ENCODE peak calls at places on chromosomes 2 and 18, in ten cellular contexts. F is HCT116, H is ovary, B is breast epithelium, L is sigmoid colon, U is body of pancreas, C is stomach, J is H1, X is Peyer's patch, M is gastrocnemius medialis. O is an unnamed sample. For H3K4me1, the result is how much of the 10 kb centered on the place peaks cover.

GRCh38 chr2:234156326-234156725 is 105.8 kb downstream of the SPP2 start:
- DNase-seq in L (no peak), M (no peak), H (no peak), J (no peak), C (no peak), X (no peak), F (no peak), B (no peak), U (no peak), O (no peak)

GRCh38 chr2:23900133-23900926 is 26.6 kb downstream of the ATAD2B start:
- DNase-seq in C (no peak), L (no peak), H (no peak), M (no peak), B (no peak), F (peak), U (no peak), J (no peak), X (no peak), O (no peak)

GRCh38 chr2:21175895-21176646 is 52.3 kb downstream of the TDRD15 start:
- DNase-seq in C (no peak), J (no peak), F (no peak), L (no peak), B (no peak), M (no peak), H (no peak), X (no peak), U (no peak), O (peak)

GRCh38 chr18:10726198-10727068 is 200.6 kb downstream of the NAPG start:
- DNase-seq in J (no peak), X (no peak), H (no peak), F (no peak), U (peak), L (no peak), B (no peak), M (no peak), C (no peak), O (no peak)

GRCh38 chr2:170886391-170886790 is 42.7 kb upstream of the GORASP2 start:
- DNase-seq in C (no peak), J (no peak), H (no peak), M (no peak), U (no peak), X (no peak), L (no peak), B (no peak), F (no peak), O (no peak)

GRCh38 chr2:234535359-234535758 is 38.5 kb upstream of the ARL4C start:
- DNase-seq in L (no peak), C (no peak), H (no peak), M (no peak), B (no peak), X (no peak), U (no peak), F (no peak), J (no peak), O (no peak)

GRCh38 chr2:226600184-226600583 is 199.4 kb downstream of the IRS1 start:
- DNase-seq in L (no peak), J (no peak), B (no peak), X (no peak), M (no peak), C (no peak), U (no peak), F (no peak), H (no peak), O (no peak)

GRCh38 chr18:55999641-56000040 is 411.6 kb upstream of the TCF4 start:
- DNase-seq in L (no peak), M (no peak), J (no peak), F (no peak), U (no peak), H (no peak), X (no peak), C (no peak), B (no peak), O (no peak)

GRCh38 chr18:62625019-62625418 is 90.3 kb upstream of the PHLPP1 start:
- DNase-seq in M (no peak), H (no peak), B (no peak), U (no peak), X (no peak), C (no peak), F (no peak), J (no peak), L (peak), O (peak)

GRCh38 chr2:164044637-164045036 is 308.8 kb upstream of the FIGN start:
- DNase-seq in H (no peak), C (no peak), F (no peak), X (no peak), U (no peak), J (no peak), B (peak), L (no peak), M (no peak), O (no peak)

GRCh38 chr2:64276417-64277095 is 132.3 kb upstream of the PELI1 start:
- DNase-seq in M (no peak), C (no peak), J (peak), H (no peak), B (peak), L (no peak), F (no peak), U (no peak), X (no peak), O (no peak)

GRCh38 chr18:13136056-13136688 is 82.4 kb upstream of the LDLRAD4 start:
- DNase-seq in C (no peak), X (no peak), J (no peak), U (no peak), M (no peak), L (no peak), F (no peak), B (no peak), H (no peak), O (no peak)

GRCh38 chr2:42754021-42754775 is 9.7 kb downstream of the OXER1 start:
- DNase-seq in X (no peak), L (no peak), U (peak), F (no peak), M (peak), J (no peak), H (no peak), B (no peak), C (no peak), O (peak)

GRCh38 chr2:180829261-180829660 is 151.1 kb upstream of the UBE2E3 start:
- DNase-seq in M (no peak), X (no peak), L (no peak), H (no peak), B (no peak), J (no peak), U (no peak), F (no peak), C (no peak), O (no peak)

GRCh38 chr2:239296020-239296932 is 104.5 kb downstream of the HDAC4 start:
- DNase-seq in H (no peak), M (peak), L (peak), J (no peak), X (peak), C (peak), F (no peak), B (no peak), U (no peak), O (peak)

GRCh38 chr2:113126845-113127645 is at the start of gene IL1RN:
- DNase-seq in L (no peak), H (no peak), M (peak), U (no peak), F (no peak), C (no peak), X (no peak), B (no peak), J (no peak), O (peak)

GRCh38 chr2:70123051-70123828 is 36.0 kb downstream of the PCBP1 start:
- DNase-seq in L (peak), X (no peak), F (no peak), J (peak), M (peak), C (peak), U (peak), H (peak), B (no peak), O (peak)

GRCh38 chr2:153543639-153544071 is 65.1 kb upstream of the RPRM start:
- DNase-seq in C (no peak), F (no peak), U (no peak), H (no peak), X (no peak), M (no peak), J (no peak), L (no peak), B (no peak), O (no peak)

GRCh38 chr2:172230783-172231446 is 128.2 kb upstream of the DLX2 start:
- DNase-seq in F (no peak), B (peak), H (no peak), U (no peak), M (no peak), X (no peak), C (no peak), J (no peak), L (no peak), O (no peak)

GRCh38 chr2:219368690-219369108 is 19.0 kb downstream of the DNPEP start:
- DNase-seq in C (no peak), M (no peak), U (peak), X (no peak), B (peak), H (no peak), F (no peak), J (no peak), L (no peak), O (peak)

GRCh38 chr2:15667579-15668556 is 76.2 kb downstream of the DDX1 start:
- DNase-seq in H (no peak), X (no peak), J (no peak), B (peak), U (no peak), C (no peak), F (no peak), L (no peak), M (no peak), O (no peak)

GRCh38 chr2:236749346-236749745 is 179.7 kb downstream of the ACKR3 start:
- DNase-seq in H (no peak), C (no peak), M (no peak), L (no peak), B (no peak), X (no peak), U (no peak), J (no peak), F (no peak), O (no peak)

GRCh38 chr18:32372381-32373061 is 98.2 kb downstream of the GAREM1 start:
- DNase-seq in B (peak), C (peak), L (no peak), U (peak), J (no peak), X (no peak), H (no peak), F (peak), M (no peak), O (no peak)

GRCh38 chr2:100957971-100958653 is 44.0 kb upstream of the RPL31 start:
- DNase-seq in U (peak), H (no peak), L (peak), C (peak), B (peak), X (no peak), J (no peak), F (no peak), M (peak), O (peak)

GRCh38 chr2:217740178-217740577 is 262.6 kb downstream of the TNS1 start:
- DNase-seq in L (no peak), M (no peak), J (no peak), C (no peak), B (no peak), U (no peak), H (no peak), X (no peak), F (no peak), O (peak)

GRCh38 chr18:68725341-68725740 is 10.4 kb upstream of the TMX3 start:
- DNase-seq in B (no peak), U (no peak), F (no peak), J (no peak), L (no peak), C (no peak), X (no peak), M (no peak), H (no peak), O (no peak)

GRCh38 chr18:32803571-32803970 is 30.7 kb upstream of the KLHL14 start:
- DNase-seq in C (no peak), H (no peak), J (no peak), L (no peak), U (no peak), F (no peak), X (no peak), M (no peak), B (no peak), O (no peak)

GRCh38 chr2:73111300-73112025 is 1.3 kb downstream of the RAB11FIP5 start:
- DNase-seq in H (no peak), B (peak), L (no peak), M (peak), X (peak), C (peak), U (peak), J (no peak), F (peak), O (peak)

GRCh38 chr2:120461546-120462537 is 115.9 kb downstream of the INHBB start:
- DNase-seq in F (no peak), J (no peak), H (no peak), U (no peak), B (no peak), L (no peak), M (no peak), C (no peak), X (no peak), O (no peak)

GRCh38 chr18:11393486-11393885 is 215.9 kb upstream of the SLC35G4 start:
- DNase-seq in J (no peak), X (no peak), H (no peak), B (no peak), U (no peak), C (no peak), L (no peak), F (no peak), M (no peak), O (no peak)

GRCh38 chr2:31216734-31217133 is 581 bp downstream of the CAPN14 start:
- DNase-seq in L (no peak), M (no peak), C (no peak), H (no peak), U (no peak), B (no peak), X (no peak), J (no peak), F (no peak), O (no peak)

GRCh38 chr2:144379891-144380311 is 140.0 kb downstream of the ZEB2 start:
- DNase-seq in U (no peak), L (no peak), M (no peak), X (no peak), H (peak), C (no peak), J (no peak), F (no peak), B (no peak), O (no peak)

GRCh38 chr2:237128026-237128703 is 42.5 kb downstream of the COPS8 start:
- DNase-seq in X (peak), U (peak), M (peak), F (peak), J (peak), C (peak), B (peak), L (peak), H (peak), O (peak)

GRCh38 chr2:2751715-2752315 is 420.7 kb upstream of the MYT1L start:
- DNase-seq in B (no peak), M (no peak), J (no peak), X (peak), U (no peak), C (no peak), L (no peak), H (no peak), F (no peak), O (no peak)

GRCh38 chr2:2721296-2721835 is 390.3 kb upstream of the MYT1L start:
- DNase-seq in J (no peak), U (no peak), F (no peak), X (no peak), B (no peak), C (no peak), M (no peak), H (no peak), L (no peak), O (no peak)

GRCh38 chr2:205076405-205076804 is 531.1 kb downstream of the PARD3B start:
- DNase-seq in J (no peak), M (no peak), F (no peak), B (no peak), H (no peak), X (no peak), U (no peak), C (no peak), L (no peak), O (no peak)

GRCh38 chr18:59902180-59902992 is 2.6 kb downstream of the PMAIP1 start:
- DNase-seq in X (no peak), B (no peak), C (no peak), U (no peak), M (no peak), J (no peak), L (no peak), H (no peak), F (no peak), O (no peak)

GRCh38 chr18:59905686-59906091 is 5.9 kb downstream of the PMAIP1 start:
- DNase-seq in U (no peak), L (no peak), B (no peak), M (no peak), X (no peak), J (no peak), H (no peak), F (no peak), C (no peak), O (no peak)

GRCh38 chr18:59902993-59903610 is 3.3 kb downstream of the PMAIP1 start:
- DNase-seq in C (no peak), B (no peak), L (no peak), H (no peak), F (no peak), J (no peak), M (no peak), U (no peak), X (no peak), O (no peak)

GRCh38 chr18:59906203-59906602 is 6.4 kb downstream of the PMAIP1 start:
- DNase-seq in L (no peak), J (no peak), B (no peak), C (no peak), X (no peak), H (no peak), M (no peak), U (no peak), F (no peak), O (no peak)

DNA sequence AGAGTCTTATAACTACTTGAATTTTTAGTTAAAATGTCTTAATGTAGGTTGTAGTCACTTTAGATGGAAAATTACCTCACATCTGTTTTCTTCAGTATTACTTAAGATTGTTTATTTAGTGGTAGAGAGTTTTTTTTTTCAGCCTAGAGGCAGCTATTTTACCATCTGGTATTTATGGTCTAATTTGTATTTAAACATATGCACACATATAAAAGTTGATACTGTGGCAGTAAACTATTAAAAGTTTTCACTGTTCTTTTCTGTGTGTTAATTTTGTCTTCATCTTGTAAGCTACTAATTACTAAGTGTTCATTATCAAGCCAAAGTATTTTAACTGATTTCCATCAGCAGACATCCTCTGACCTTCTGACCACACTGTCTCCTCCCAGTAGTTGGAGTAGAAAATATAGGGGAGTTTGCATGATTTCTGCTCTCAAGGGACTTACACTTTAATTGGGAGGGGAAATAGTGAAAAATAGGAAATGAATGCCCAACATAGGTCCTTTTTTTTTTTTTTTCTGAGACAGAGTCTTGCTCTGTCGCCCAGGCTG is 4.3 kb downstream of the PMAIP1 start:
- DNase-seq in B (no peak), M (no peak), J (no peak), L (no peak), F (no peak), H (no peak), C (no peak), X (no peak), U (no peak), O (no peak)
- H3K4me1 ChIP-seq in B (under half), M (under half), J (under half), L (under half), F (under half), H (under half), C (under half), X (under half), U (under half), O (under half)

DNA sequence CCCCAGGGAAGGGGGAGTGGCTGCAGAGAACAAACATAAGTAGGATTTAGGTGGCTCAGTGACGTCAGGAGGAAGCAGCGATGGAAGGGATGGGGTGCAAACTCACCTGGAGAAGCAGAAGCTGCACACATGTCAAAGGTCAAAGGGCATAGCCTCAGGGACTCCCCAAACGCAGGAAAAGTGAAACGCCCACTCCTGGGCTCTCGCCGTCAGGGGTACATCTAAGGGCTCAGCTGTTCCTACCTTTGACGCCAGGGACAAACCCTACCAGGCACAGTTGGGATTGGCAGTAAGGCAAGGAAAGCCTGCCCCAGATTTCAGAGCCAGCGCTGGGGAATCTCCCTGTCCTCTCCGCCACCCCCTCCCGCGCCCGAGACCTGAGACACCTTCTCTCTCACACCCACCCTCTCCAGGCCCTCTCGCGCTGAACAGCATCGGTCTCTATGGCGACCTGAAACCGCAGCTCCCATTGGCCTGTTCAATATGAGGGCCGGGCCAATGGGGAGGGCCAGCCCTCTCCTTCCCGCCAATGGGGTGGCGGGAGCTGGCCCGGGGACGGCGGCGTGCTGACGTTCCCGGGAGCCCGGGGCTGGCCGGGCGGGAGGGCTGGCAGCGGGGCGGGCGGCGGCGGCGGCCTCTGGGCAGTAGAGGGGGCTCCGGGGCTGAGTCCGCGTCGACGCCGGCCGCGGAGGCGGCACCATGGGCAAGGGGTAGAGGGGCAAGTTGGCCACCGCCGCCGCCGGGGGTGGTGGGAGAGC is at the start of the genes CCDC148 and PKP4:
- DNase-seq in B (peak), C (peak), M (peak), L (peak), X (peak), F (peak), U (peak), H (peak), J (peak), O (peak)
- TF ChIP-seq POLR2A in B (peak), C (no peak), M (peak), L (no peak), X (peak), F (no peak), U (peak), H (peak), J (peak), O (peak)

GRCh38 chr18:58394607-58395425 is 234.1 kb downstream of the ALPK2 start:
- DNase-seq in C (no peak), L (no peak), F (no peak), H (no peak), B (no peak), J (no peak), U (no peak), X (no peak), M (no peak), O (no peak)
- H3K4me1 ChIP-seq in C (under half), L (under half), F (under half), H (under half), B (under half), J (under half), U (under half), X (under half), M (under half), O (under half)

GRCh38 chr2:128710770-128711169 is 392.1 kb upstream of the HS6ST1 start:
- DNase-seq in H (no peak), M (no peak), F (no peak), U (no peak), X (no peak), J (no peak), C (no peak), B (no peak), L (no peak), O (peak)
- TF ChIP-seq POLR2A in H (no peak), M (no peak), F (no peak), U (no peak), X (no peak), J (no peak), C (no peak), B (no peak), L (no peak), O (no peak)

GRCh38 chr18:35040988-35041751 is at the start of gene MAPRE2:
- DNase-seq in L (peak), B (peak), F (peak), H (peak), X (peak), J (peak), U (peak), C (peak), M (peak), O (peak)

GRCh38 chr18:35038029-35038428 is 3.2 kb upstream of the MAPRE2 start:
- DNase-seq in U (no peak), B (no peak), H (no peak), X (no peak), L (no peak), F (no peak), J (no peak), C (no peak), M (no peak), O (no peak)

GRCh38 chr18:35038881-35039491 is 2.2 kb upstream of the MAPRE2 start:
- DNase-seq in X (no peak), F (no peak), L (no peak), H (no peak), C (no peak), J (no peak), U (no peak), M (no peak), B (no peak), O (no peak)

GRCh38 chr18:35040638-35040987 is 600 bp upstream of the MAPRE2 start:
- DNase-seq in U (no peak), X (no peak), B (no peak), H (no peak), L (no peak), J (no peak), C (no peak), F (no peak), M (no peak), O (no peak)

GRCh38 chr18:35039633-35040032 is 1.6 kb upstream of the MAPRE2 start:
- DNase-seq in L (no peak), U (no peak), B (no peak), C (no peak), J (no peak), H (no peak), F (no peak), X (no peak), M (no peak), O (no peak)
- H3K4me1 ChIP-seq in L (under half), U (under half), B (under half), C (half or more), J (under half), H (under half), F (under half), X (under half), M (under half), O (under half)